ENCODE peak calls at places on chromosomes 7 and 10, in nine cellular contexts. One of them, this sample, is unnamed.

GRCh38 chr10:126082067-126082466 is 185.7 kb downstream of the FANK1 start:
- DNase-seq in uterus: no peak
- DNase-seq in astrocyte of the spinal cord: peak; percentile 45
- DNase-seq in foreskin fibroblast: no peak
- DNase-seq in cardiac muscle cell: no peak
- DNase-seq in skeletal muscle cell: no peak
- DNase-seq in NCI-H1092 treated with DMSO at 0.1 percent for 48 hours: no peak
- DNase-seq in CD8-positive, alpha-beta memory T cell: no peak
- DNase-seq in SJSA1: no peak
- DNase-seq in this sample: no peak

GRCh38 chr10:113199459-113199858 is 249.4 kb downstream of the TCF7L2 start:
- DNase-seq in uterus: no peak
- DNase-seq in astrocyte of the spinal cord: peak; percentile 65
- DNase-seq in foreskin fibroblast: peak; percentile 56
- DNase-seq in cardiac muscle cell: no peak
- DNase-seq in skeletal muscle cell: peak; percentile 4
- DNase-seq in NCI-H1092 treated with DMSO at 0.1 percent for 48 hours: no peak
- DNase-seq in CD8-positive, alpha-beta memory T cell: no peak
- DNase-seq in SJSA1: peak; percentile 75
- DNase-seq in this sample: no peak

GRCh38 chr10:106705576-106706526 is 458.7 kb downstream of the SORCS1 start:
- DNase-seq in uterus: peak; percentile 49
- DNase-seq in astrocyte of the spinal cord: peak; percentile 43
- DNase-seq in foreskin fibroblast: peak; percentile 82
- DNase-seq in cardiac muscle cell: peak; percentile 76
- DNase-seq in skeletal muscle cell: peak; percentile 25
- DNase-seq in NCI-H1092 treated with DMSO at 0.1 percent for 48 hours: peak; percentile 31
- DNase-seq in CD8-positive, alpha-beta memory T cell: no peak
- DNase-seq in SJSA1: peak; percentile 52
- DNase-seq in this sample: no peak

GRCh38 chr7:78073470-78074382 is 275.2 kb downstream of the PHTF2 start:
- DNase-seq in uterus: no peak
- DNase-seq in astrocyte of the spinal cord: no peak
- DNase-seq in foreskin fibroblast: no peak
- DNase-seq in cardiac muscle cell: no peak
- DNase-seq in skeletal muscle cell: no peak
- DNase-seq in NCI-H1092 treated with DMSO at 0.1 percent for 48 hours: no peak
- DNase-seq in CD8-positive, alpha-beta memory T cell: no peak
- DNase-seq in SJSA1: no peak
- DNase-seq in this sample: no peak

GRCh38 chr7:153948055-153948454 is 104.1 kb upstream of the DPP6 start:
- DNase-seq in uterus: no peak
- DNase-seq in astrocyte of the spinal cord: no peak
- DNase-seq in foreskin fibroblast: no peak
- DNase-seq in cardiac muscle cell: no peak
- DNase-seq in skeletal muscle cell: no peak
- DNase-seq in NCI-H1092 treated with DMSO at 0.1 percent for 48 hours: no peak
- DNase-seq in CD8-positive, alpha-beta memory T cell: no peak
- DNase-seq in SJSA1: no peak
- DNase-seq in this sample: no peak

GRCh38 chr7:25496394-25497103 is 268.3 kb upstream of the NPVF start:
- DNase-seq in uterus: no peak
- DNase-seq in astrocyte of the spinal cord: no peak
- DNase-seq in foreskin fibroblast: no peak
- DNase-seq in cardiac muscle cell: no peak
- DNase-seq in skeletal muscle cell: no peak
- DNase-seq in NCI-H1092 treated with DMSO at 0.1 percent for 48 hours: peak; percentile 66
- DNase-seq in CD8-positive, alpha-beta memory T cell: peak; percentile 14
- DNase-seq in SJSA1: no peak
- DNase-seq in this sample: no peak

GRCh38 chr7:113548561-113548960 is 370.2 kb downstream of the PPP1R3A start:
- DNase-seq in uterus: no peak
- DNase-seq in astrocyte of the spinal cord: peak; percentile 1
- DNase-seq in foreskin fibroblast: no peak
- DNase-seq in cardiac muscle cell: no peak
- DNase-seq in skeletal muscle cell: no peak
- DNase-seq in NCI-H1092 treated with DMSO at 0.1 percent for 48 hours: no peak
- DNase-seq in CD8-positive, alpha-beta memory T cell: no peak
- DNase-seq in SJSA1: no peak
- DNase-seq in this sample: no peak

GRCh38 chr10:71228875-71229720 is 16.7 kb downstream of the UNC5B start:
- DNase-seq in uterus: no peak
- DNase-seq in astrocyte of the spinal cord: no peak
- DNase-seq in foreskin fibroblast: no peak
- DNase-seq in cardiac muscle cell: no peak
- DNase-seq in skeletal muscle cell: no peak
- DNase-seq in NCI-H1092 treated with DMSO at 0.1 percent for 48 hours: no peak
- DNase-seq in CD8-positive, alpha-beta memory T cell: no peak
- DNase-seq in SJSA1: no peak
- DNase-seq in this sample: no peak

GRCh38 chr10:76647276-76647675 is 990.3 kb downstream of the KCNMA1 start:
- DNase-seq in uterus: no peak
- DNase-seq in astrocyte of the spinal cord: no peak
- DNase-seq in foreskin fibroblast: peak; percentile 39
- DNase-seq in cardiac muscle cell: peak; percentile 11
- DNase-seq in skeletal muscle cell: no peak
- DNase-seq in NCI-H1092 treated with DMSO at 0.1 percent for 48 hours: no peak
- DNase-seq in CD8-positive, alpha-beta memory T cell: no peak
- DNase-seq in SJSA1: no peak
- DNase-seq in this sample: no peak

GRCh38 chr10:50805981-50806622 is 66.4 kb downstream of the ASAH2B start:
- DNase-seq in uterus: no peak
- DNase-seq in astrocyte of the spinal cord: peak; percentile 5
- DNase-seq in foreskin fibroblast: no peak
- DNase-seq in cardiac muscle cell: no peak
- DNase-seq in skeletal muscle cell: no peak
- DNase-seq in NCI-H1092 treated with DMSO at 0.1 percent for 48 hours: no peak
- DNase-seq in CD8-positive, alpha-beta memory T cell: no peak
- DNase-seq in SJSA1: no peak
- DNase-seq in this sample: no peak